ENCODE peak calls at places on chromosomes 1 and 21, in ten cellular contexts. R is RWPE2, C is spleen, Y is adipocyte, M is HepG2, X is cardiac muscle cell, E is endothelial cell of umbilical vein, B is heart left ventricle, H is uterus, L is suprapubic skin. O is an unnamed sample.

GRCh38 chr1:51729824-51730284 is 113.0 kb downstream of the OSBPL9 start:
- DNase-seq in R (no peak), C (no peak), Y (peak; percentile 60), M (no peak), X (peak; percentile 33), E (no peak), B (no peak), H (no peak), L (no peak), O (no peak)

GRCh38 chr1:209389258-209389657 is 194.3 kb upstream of the CAMK1G start:
- DNase-seq in R (peak; percentile 64), C (no peak), Y (peak; percentile 53), M (no peak), X (peak; percentile 51), E (no peak), B (no peak), H (no peak), L (no peak), O (no peak)

GRCh38 chr1:225917536-225917935 is 6.5 kb downstream of the PYCR2 start:
- DNase-seq in R (no peak), C (no peak), Y (no peak), M (no peak), X (no peak), E (no peak), B (no peak), H (no peak), L (no peak), O (no peak)

GRCh38 chr1:206828061-206828460 is 37.4 kb upstream of the IL20 start:
- DNase-seq in R (no peak), C (no peak), Y (no peak), M (no peak), X (no peak), E (no peak), B (no peak), H (no peak), L (no peak), O (no peak)

GRCh38 chr1:176601358-176601757 is 138.4 kb downstream of the PAPPA2 start:
- DNase-seq in R (no peak), C (no peak), Y (no peak), M (no peak), X (no peak), E (no peak), B (no peak), H (no peak), L (no peak), O (no peak)

GRCh38 chr21:33975548-33976081 is 60.0 kb upstream of the ATP5PO start:
- DNase-seq in R (no peak), C (no peak), Y (peak; percentile 28), M (no peak), X (no peak), E (no peak), B (no peak), H (no peak), L (no peak), O (peak; percentile 23)

GRCh38 chr1:170668301-170668789 is 4.4 kb downstream of the PRRX1 start:
- DNase-seq in R (no peak), C (no peak), Y (peak; percentile 75), M (no peak), X (peak; percentile 51), E (no peak), B (no peak), H (no peak), L (peak; percentile 88), O (no peak)

GRCh38 chr21:36799869-36800268 is 101.0 kb downstream of the SIM2 start:
- DNase-seq in R (no peak), C (no peak), Y (peak; percentile 20), M (no peak), X (no peak), E (peak; percentile 81), B (no peak), H (no peak), L (no peak), O (no peak)

GRCh38 chr1:156584813-156585212 is 5.3 kb downstream of the TTC24 start:
- DNase-seq in R (no peak), C (no peak), Y (no peak), M (peak; percentile 28), X (no peak), E (no peak), B (no peak), H (no peak), L (no peak), O (no peak)

GRCh38 chr1:183586455-183586854 is 3.8 kb downstream of the NCF2 start:
- DNase-seq in R (no peak), C (no peak), Y (no peak), M (no peak), X (no peak), E (no peak), B (no peak), H (no peak), L (peak; percentile 53), O (no peak)

GRCh38 chr1:18261891-18262290 is 154.3 kb downstream of the IGSF21 start:
- DNase-seq in R (no peak), C (no peak), Y (no peak), M (no peak), X (no peak), E (no peak), B (no peak), H (no peak), L (no peak), O (no peak)

GRCh38 chr1:18253093-18253492 is 145.5 kb downstream of the IGSF21 start:
- DNase-seq in R (no peak), C (no peak), Y (no peak), M (no peak), X (no peak), E (no peak), B (no peak), H (no peak), L (no peak), O (no peak)

GRCh38 chr1:18257775-18258174 is 150.2 kb downstream of the IGSF21 start:
- DNase-seq in R (no peak), C (no peak), Y (no peak), M (no peak), X (no peak), E (no peak), B (no peak), H (no peak), L (no peak), O (no peak)

GRCh38 chr1:18256318-18257235 is 149.0 kb downstream of the IGSF21 start:
- DNase-seq in R (no peak), C (no peak), Y (peak; percentile 26), M (peak; percentile 10), X (peak; percentile 48), E (no peak), B (peak; percentile 41), H (no peak), L (no peak), O (no peak)
- H3K27me3 ChIP-seq in R (peaks cover under 1% of the 10 kb centered on the region), C (no peaks in the 10 kb centered on the region), Y (peaks cover 15% of the 10 kb centered on the region), M (no peaks in the 10 kb centered on the region), X (peaks cover 8% of the 10 kb centered on the region), E (no peaks in the 10 kb centered on the region), B (no peaks in the 10 kb centered on the region), H (no peaks in the 10 kb centered on the region), L (peaks cover 27% of the 10 kb centered on the region), O (no peaks in the 10 kb centered on the region)

DNA sequence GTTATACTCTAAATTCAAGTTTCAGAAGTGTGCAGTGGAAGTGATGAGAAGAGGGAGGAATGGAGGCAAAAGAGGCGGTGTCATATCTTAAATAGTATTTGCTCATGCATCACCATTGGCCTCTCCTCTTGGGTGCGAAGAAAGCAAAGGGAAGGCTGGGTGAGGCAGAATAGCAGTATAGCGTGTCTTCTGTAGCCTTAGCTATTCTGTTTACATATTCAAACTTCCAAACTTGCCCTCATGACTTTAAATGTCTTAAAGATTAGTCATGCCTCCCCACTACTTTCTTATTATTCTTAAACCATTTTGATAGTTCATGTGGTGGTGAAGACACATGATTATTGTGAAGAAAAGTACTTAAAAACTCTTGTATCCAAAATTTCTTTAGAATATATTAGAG is 104.6 kb upstream of the TENT5C start:
- DNase-seq in R (no peak), C (no peak), Y (peak; percentile 69), M (no peak), X (peak; percentile 16), E (no peak), B (no peak), H (no peak), L (no peak), O (no peak)
- H3K27me3 ChIP-seq in R (no peaks in the 10 kb centered on the region), C (no peaks in the 10 kb centered on the region), Y (no peaks in the 10 kb centered on the region), M (no peaks in the 10 kb centered on the region), X (no peaks in the 10 kb centered on the region), E (no peaks in the 10 kb centered on the region), B (no peaks in the 10 kb centered on the region), H (no peaks in the 10 kb centered on the region), L (no peaks in the 10 kb centered on the region), O (no peaks in the 10 kb centered on the region)

DNA sequence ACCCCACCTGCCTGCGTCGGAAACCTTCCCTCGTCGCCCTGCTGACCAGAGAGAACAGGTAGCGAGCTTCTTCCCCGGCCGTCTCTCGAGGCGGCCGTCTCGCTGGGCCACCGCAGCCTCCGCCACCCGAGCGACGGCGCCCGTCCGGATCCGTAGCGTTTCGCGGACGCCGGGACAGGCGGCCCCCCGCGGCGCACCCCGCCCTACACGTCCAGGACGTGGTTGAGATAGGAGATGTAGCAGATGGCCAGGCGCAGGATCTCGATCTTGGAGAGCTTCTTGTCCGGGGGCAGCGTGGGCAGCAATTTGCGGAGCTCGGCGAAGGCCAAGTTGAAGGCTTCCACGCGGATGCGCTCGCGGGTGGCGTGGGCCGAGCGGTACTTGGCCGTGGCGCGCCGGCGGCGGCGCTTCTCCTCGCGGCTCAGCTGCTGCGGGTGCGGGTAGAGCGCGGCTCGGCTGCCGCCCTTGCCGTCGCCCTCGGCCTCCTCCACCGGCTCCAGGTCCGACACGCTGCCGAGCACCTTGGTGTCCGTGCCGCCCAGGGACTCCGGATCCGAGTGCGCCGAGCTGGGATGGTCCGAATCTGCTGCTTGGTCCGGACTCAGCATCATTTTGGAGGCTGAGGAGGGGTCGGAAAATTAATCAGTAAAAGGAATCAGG is 3.0 kb downstream of the NHLH2 start:
- DNase-seq in R (no peak), C (no peak), Y (peak; percentile 3), M (no peak), X (no peak), E (no peak), B (no peak), H (no peak), L (no peak), O (no peak)
- H3K27me3 ChIP-seq in R (no peaks in the 10 kb centered on the region), C (peaks cover 10% of the 10 kb centered on the region), Y (peaks cover 71% of the 10 kb centered on the region), M (no peaks in the 10 kb centered on the region), X (peaks cover 80% of the 10 kb centered on the region), E (peaks cover 86% of the 10 kb centered on the region), B (peaks cover 44% of the 10 kb centered on the region), H (peaks cover 25% of the 10 kb centered on the region), L (peaks cover 62% of the 10 kb centered on the region), O (peaks cover 18% of the 10 kb centered on the region)

GRCh38 chr1:36752891-36753361 is 270.2 kb upstream of the CSF3R start:
- DNase-seq in R (no peak), C (peak; percentile 47), Y (no peak), M (peak; percentile 12), X (no peak), E (peak; percentile 7), B (no peak), H (no peak), L (no peak), O (no peak)

GRCh38 chr1:36752431-36752830 is 269.7 kb upstream of the CSF3R start:
- DNase-seq in R (no peak), C (peak; percentile 11), Y (no peak), M (no peak), X (no peak), E (no peak), B (no peak), H (no peak), L (no peak), O (no peak)

GRCh38 chr1:36754366-36754765 is 271.7 kb upstream of the CSF3R start:
- DNase-seq in R (no peak), C (peak; percentile 36), Y (no peak), M (no peak), X (no peak), E (no peak), B (no peak), H (no peak), L (no peak), O (no peak)

GRCh38 chr1:36751525-36751924 is 268.8 kb upstream of the CSF3R start:
- DNase-seq in R (no peak), C (no peak), Y (no peak), M (peak; percentile 55), X (no peak), E (no peak), B (no peak), H (no peak), L (no peak), O (no peak)

GRCh38 chr1:36753451-36753850 is 270.7 kb upstream of the CSF3R start:
- DNase-seq in R (no peak), C (peak; percentile 37), Y (no peak), M (no peak), X (no peak), E (no peak), B (no peak), H (no peak), L (no peak), O (no peak)
- H3K27me3 ChIP-seq in R (peaks cover 4% of the 10 kb centered on the region), C (no peaks in the 10 kb centered on the region), Y (peaks cover 9% of the 10 kb centered on the region), M (no peaks in the 10 kb centered on the region), X (no peaks in the 10 kb centered on the region), E (no peaks in the 10 kb centered on the region), B (no peaks in the 10 kb centered on the region), H (no peaks in the 10 kb centered on the region), L (peaks cover 4% of the 10 kb centered on the region), O (no peaks in the 10 kb centered on the region)